ENCODE peak calls at places on chromosomes 16 and 17, in six cellular contexts. O is NCI-H2081, Z is T-helper 1 cell, H is heart left ventricle, C is GDM1, U is EH. T is an unnamed sample.

GRCh38 chr16:4852221-4852872 is 5.1 kb downstream of the UBN1 start:
- DNase-seq in C (no peak), O (no peak), Z (no peak), U (peak), H (no peak), T (no peak)

GRCh38 chr17:74491645-74492044 is 25.2 kb downstream of the CD300A start:
- DNase-seq in H (no peak), O (no peak), U (no peak), Z (no peak), C (no peak), T (no peak)

GRCh38 chr17:39960406-39961053 is 2.3 kb upstream of the GSDMA start:
- DNase-seq in H (no peak), U (no peak), O (no peak), Z (no peak), C (no peak), T (no peak)

GRCh38 chr17:66724581-66725341 is 110.2 kb upstream of the CACNG5 start:
- DNase-seq in U (peak), O (peak), C (no peak), H (peak), Z (no peak), T (no peak)

GRCh38 chr17:8359769-8360168 is 16.7 kb downstream of the KRABD2 start:
- DNase-seq in O (no peak), U (peak), Z (no peak), C (no peak), H (peak), T (peak)

GRCh38 chr17:35294756-35295155 is 51.9 kb downstream of the SLFN5 start:
- DNase-seq in H (no peak), O (no peak), C (no peak), Z (no peak), U (peak), T (no peak)

GRCh38 chr17:20098314-20098713 is 89.2 kb downstream of the SPECC1 start:
- DNase-seq in O (no peak), U (no peak), Z (no peak), C (no peak), H (no peak), T (no peak)

GRCh38 chr17:48526986-48527741 is 3.6 kb downstream of the HOXB1 start:
- DNase-seq in U (no peak), Z (no peak), H (no peak), O (no peak), C (no peak), T (no peak)

GRCh38 chr17:7466644-7467341 is 12.6 kb downstream of the ZBTB4 start:
- DNase-seq in H (peak), Z (no peak), O (no peak), C (no peak), U (peak), T (no peak)

GRCh38 chr17:29363716-29364115 is 26.4 kb upstream of the TAOK1 start:
- DNase-seq in O (no peak), C (no peak), U (no peak), Z (no peak), H (no peak), T (no peak)

GRCh38 chr17:81898029-81898866 is 3.8 kb upstream of the NPB start:
- DNase-seq in H (no peak), Z (no peak), O (no peak), U (peak), C (no peak), T (peak)

GRCh38 chr16:29729116-29729521 is 16.7 kb downstream of the C16orf54 start:
- DNase-seq in U (peak), Z (no peak), H (no peak), C (no peak), O (peak), T (no peak)

GRCh38 chr17:82691714-82692113 is 6.8 kb downstream of the RAB40B start:
- DNase-seq in Z (no peak), O (no peak), C (no peak), H (no peak), U (no peak), T (no peak)